ENCODE peak calls at places on chromosomes 5 and 9, in four cellular contexts. W is islet precursor cell, Y is HL-60, O is hepatocyte. R is an unnamed sample.

GRCh38 chr5:150190503-150190973 is 676 bp downstream of the SLC6A7 start:
- DNase-seq in W (peak), Y (no peak), O (no peak), R (no peak)

GRCh38 chr5:56479126-56479525 is 246.0 kb upstream of the ANKRD55 start:
- DNase-seq in W (no peak), Y (no peak), O (no peak), R (no peak)

GRCh38 chr5:57028166-57028565 is 76.2 kb upstream of the MIER3 start:
- DNase-seq in W (no peak), Y (no peak), O (no peak), R (no peak)

GRCh38 chr5:87432460-87432859 is 19.7 kb upstream of the CCNH start:
- DNase-seq in W (no peak), Y (no peak), O (no peak), R (no peak)

GRCh38 chr5:138824924-138825863 is 49.9 kb downstream of the LRRTM2 start:
- DNase-seq in W (no peak), Y (no peak), O (peak), R (no peak)

GRCh38 chr9:130732131-130732530 is 38.6 kb downstream of the EXOSC2 start:
- DNase-seq in W (peak), Y (no peak), O (no peak), R (no peak)

GRCh38 chr9:127004946-127005769 is 90.6 kb downstream of the RALGPS1 start:
- DNase-seq in W (no peak), Y (no peak), O (peak), R (no peak)

GRCh38 chr5:132873119-132873929 is at the start of gene LEAP2:
- DNase-seq in W (no peak), Y (no peak), O (peak), R (peak)

GRCh38 chr5:60196382-60197113 is 303.0 kb upstream of the PDE4D start:
- DNase-seq in W (peak), Y (no peak), O (peak), R (peak)

GRCh38 chr9:37931586-37931985 is 27.7 kb upstream of the SLC25A51 start:
- DNase-seq in W (no peak), Y (no peak), O (no peak), R (no peak)

GRCh38 chr9:136807281-136808074 is at the start of gene RABL6:
- DNase-seq in W (peak), Y (peak), O (peak), R (peak)

GRCh38 chr5:178431777-178432155 is 158.4 kb downstream of the COL23A1 start:
- DNase-seq in W (no peak), Y (no peak), O (no peak), R (no peak)

GRCh38 chr5:179608131-179608581 is 15.3 kb downstream of the HNRNPH1 start:
- DNase-seq in W (peak), Y (no peak), O (no peak), R (no peak)

GRCh38 chr5:147445093-147445492 is 64.8 kb downstream of the DPYSL3 start:
- DNase-seq in W (no peak), Y (no peak), O (no peak), R (no peak)

GRCh38 chr9:88535932-88536324 is 950 bp downstream of the NXNL2 start:
- DNase-seq in W (peak), Y (no peak), O (no peak), R (no peak)

GRCh38 chr5:120545951-120546350 is 81.9 kb downstream of the PRR16 start:
- DNase-seq in W (no peak), Y (no peak), O (no peak), R (no peak)

GRCh38 chr5:77892061-77893010 is 116.2 kb upstream of the TBCA start:
- DNase-seq in W (no peak), Y (no peak), O (no peak), R (no peak)

GRCh38 chr9:96241391-96241809 is 60.6 kb downstream of the HSD17B3 start:
- DNase-seq in W (no peak), Y (no peak), O (no peak), R (peak)

GRCh38 chr9:137453643-137454081 is 5.5 kb downstream of the NSMF start:
- DNase-seq in W (peak), Y (peak), O (peak), R (no peak)

GRCh38 chr5:81553570-81554212 is 159.8 kb upstream of the ACOT12 start:
- DNase-seq in W (no peak), Y (no peak), O (no peak), R (no peak)

GRCh38 chr5:1515921-1516571 is 7.7 kb downstream of the LPCAT1 start:
- DNase-seq in W (peak), Y (peak), O (peak), R (peak)

GRCh38 chr5:1786621-1787471 is 12.8 kb downstream of the MRPL36 start:
- DNase-seq in W (peak), Y (no peak), O (no peak), R (no peak)

GRCh38 chr5:130975847-130976246 is 189.2 kb downstream of the HINT1 start:
- DNase-seq in W (no peak), Y (no peak), O (no peak), R (no peak)

GRCh38 chr5:170314696-170315095 is 17.1 kb upstream of the LCP2 start:
- DNase-seq in W (no peak), Y (no peak), O (no peak), R (no peak)

GRCh38 chr5:98750693-98751092 is 22.8 kb upstream of the RGMB start:
- DNase-seq in W (no peak), Y (no peak), O (peak), R (peak)

R was measured in Calu3.